ENCODE peak calls at places on chromosomes 12 and 14, in four cellular contexts. N is K562, M is HepG2, J is WTC11. D is an unnamed sample.

GRCh38 chr12:116864371-116865160 is 16.7 kb downstream of the HRK start:
- DNase-seq in J (no peak), N (no peak), M (peak), D (no peak)

GRCh38 chr12:89873745-89874144 is 165.1 kb upstream of the ATP2B1 start:
- DNase-seq in N (no peak), J (no peak), M (no peak), D (no peak)

GRCh38 chr12:25327321-25327720 is 76.6 kb upstream of the KRAS start:
- DNase-seq in M (no peak), J (no peak), N (no peak), D (no peak)

GRCh38 chr12:19220205-19220604 is 90.7 kb downstream of the PLEKHA5 start:
- DNase-seq in M (no peak), J (no peak), N (peak), D (no peak)

GRCh38 chr14:30045720-30046119 is 118.1 kb upstream of the PRKD1 start:
- DNase-seq in J (no peak), N (no peak), M (no peak), D (no peak)

GRCh38 chr12:19311165-19311564 is 128.1 kb upstream of the AEBP2 start:
- DNase-seq in N (no peak), M (no peak), J (no peak), D (no peak)

GRCh38 chr12:12992418-12993175 is 7.5 kb downstream of the HEBP1 start:
- DNase-seq in N (peak), J (no peak), M (peak), D (no peak)

GRCh38 chr14:99575043-99576023 is 28.7 kb downstream of the CCDC85C start:
- DNase-seq in J (no peak), M (peak), N (peak), D (peak)

GRCh38 chr12:58463050-58463449 is 457.3 kb downstream of the LRIG3 start:
- DNase-seq in J (no peak), M (no peak), N (no peak), D (no peak)

GRCh38 chr14:100901391-100902183 is 1.9 kb downstream of the RTL1 start:
- DNase-seq in J (peak), M (no peak), N (no peak), D (no peak)

GRCh38 chr14:24630872-24631477 is 3.0 kb downstream of the GZMB start:
- DNase-seq in N (no peak), J (no peak), M (peak), D (no peak)

GRCh38 chr14:96095581-96096476 is 56.7 kb downstream of the C14orf132 start:
- DNase-seq in N (no peak), M (peak), J (no peak), D (no peak)

GRCh38 chr12:85445060-85445938 is 165.3 kb downstream of the ALX1 start:
- DNase-seq in J (no peak), N (no peak), M (no peak), D (no peak)

GRCh38 chr12:47894652-47895051 is 10.1 kb downstream of the VDR start:
- DNase-seq in M (no peak), N (no peak), J (no peak), D (no peak)

GRCh38 chr12:5506821-5507231 is 74.9 kb downstream of the NTF3 start:
- DNase-seq in N (no peak), M (no peak), J (no peak), D (no peak)

GRCh38 chr14:39841088-39841487 is 408.9 kb upstream of the FBXO33 start:
- DNase-seq in M (no peak), N (no peak), J (no peak), D (no peak)

GRCh38 chr12:92065018-92065499 is 80.6 kb downstream of the BTG1 start:
- DNase-seq in N (no peak), M (peak), J (no peak), D (no peak)

GRCh38 chr14:102817942-102818940 is 41.0 kb downstream of the TRAF3 start:
- DNase-seq in M (no peak), J (no peak), N (no peak), D (no peak)

GRCh38 chr12:62724947-62725447 is 210.0 kb downstream of the PPM1H start:
- DNase-seq in J (peak), N (peak), M (peak), D (peak)
- TF ChIP-seq SP1 in J (no peak), N (no peak), M (no peak), D (no peak)

DNA sequence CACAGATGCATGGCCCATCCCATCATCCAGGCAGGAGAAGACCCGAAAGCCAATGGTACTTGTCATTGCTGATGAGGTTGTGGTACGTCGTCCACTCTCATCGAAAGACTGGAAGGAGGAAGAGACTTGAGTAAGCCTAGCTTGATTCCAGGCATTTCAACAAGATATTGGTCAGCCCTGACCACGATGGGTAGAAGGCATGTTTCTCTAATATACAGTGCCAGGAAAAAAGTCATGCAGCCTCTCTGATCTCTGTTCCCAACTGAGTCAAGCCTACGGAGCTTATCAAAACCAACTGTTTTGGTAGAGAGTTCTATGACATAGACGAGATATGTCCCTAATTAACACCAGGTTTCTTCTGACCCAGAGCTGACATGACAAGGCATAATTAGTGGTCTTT is 58.6 kb downstream of the NIN start:
- DNase-seq in J (no peak), N (no peak), M (no peak), D (no peak)
- TF ChIP-seq ELF4 in J (no peak), N (no peak), M (no peak), D (no peak)

DNA sequence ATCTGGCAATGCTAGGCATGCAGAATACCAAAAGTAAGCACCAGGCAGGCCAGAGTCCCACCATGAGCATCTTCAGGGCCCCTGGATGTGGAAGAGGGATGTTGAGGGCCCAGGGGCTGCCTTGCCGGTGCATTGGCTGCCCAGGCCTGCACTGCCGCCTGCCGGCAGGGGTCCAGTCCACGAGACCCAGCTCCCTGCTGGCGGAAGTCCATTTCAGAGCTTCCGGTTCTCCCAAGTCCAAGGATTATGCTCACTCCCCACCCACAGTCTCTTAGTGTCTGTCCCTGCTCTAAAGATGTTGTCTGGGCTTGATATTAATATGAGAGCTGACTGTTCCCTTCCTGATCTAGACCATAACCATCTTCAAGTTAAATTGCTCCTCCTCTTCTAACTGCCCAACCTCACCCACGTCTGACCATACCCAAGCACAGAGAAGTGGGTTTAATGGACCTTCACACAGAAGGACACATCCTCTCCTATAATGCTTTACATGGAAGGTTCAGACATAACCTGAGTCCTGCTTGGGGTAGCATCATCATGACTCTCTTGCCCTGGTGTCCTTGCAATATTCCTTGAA is 117.4 kb downstream of the DAD1 start:
- DNase-seq in N (peak), M (peak), J (peak), D (peak)
- TF ChIP-seq SP1 in N (no peak), M (no peak), J (peak), D (no peak)

GRCh38 chr14:70002589-70003240 is 123.5 kb downstream of the SMOC1 start:
- DNase-seq in N (no peak), J (no peak), M (peak), D (no peak)

GRCh38 chr14:69996197-69996596 is 117.0 kb downstream of the SMOC1 start:
- DNase-seq in N (no peak), M (no peak), J (no peak), D (no peak)

GRCh38 chr14:69997849-69998248 is 118.6 kb downstream of the SMOC1 start:
- DNase-seq in N (no peak), J (no peak), M (peak), D (peak)

GRCh38 chr14:70000601-70001000 is 121.4 kb downstream of the SMOC1 start:
- DNase-seq in J (no peak), N (no peak), M (no peak), D (no peak)

DNA sequence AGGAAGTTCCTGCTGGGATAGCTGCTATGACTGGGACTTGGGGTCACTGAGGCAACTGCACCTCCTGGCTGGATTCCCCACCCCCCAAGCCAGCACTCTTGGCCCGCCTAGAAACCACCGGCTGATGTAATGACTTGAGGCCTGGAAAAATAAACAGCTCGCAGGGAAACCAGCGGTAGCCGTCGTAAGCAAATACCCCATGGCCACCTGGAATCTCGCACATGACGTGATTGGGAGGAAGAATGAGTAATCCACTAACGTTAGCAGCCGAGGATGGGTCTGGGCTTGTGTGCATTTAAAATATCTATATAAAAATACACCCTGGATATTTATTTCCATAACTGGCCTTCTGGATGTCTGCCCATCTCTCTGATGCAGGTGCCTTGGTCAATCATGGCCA is 120.0 kb downstream of the SMOC1 start:
- DNase-seq in M (no peak), J (no peak), N (no peak), D (peak)
- TF ChIP-seq ELF4 in M (no peak), J (no peak), N (no peak), D (no peak)

GRCh38 chr12:65826513-65827171 is 2.4 kb downstream of the HMGA2 start:
- DNase-seq in M (no peak), J (no peak), N (no peak), D (no peak)

GRCh38 chr12:65829716-65830115 is 5.4 kb downstream of the HMGA2 start:
- DNase-seq in M (no peak), N (no peak), J (no peak), D (no peak)

GRCh38 chr12:65830305-65830704 is 6.0 kb downstream of the HMGA2 start:
- DNase-seq in M (no peak), J (no peak), N (no peak), D (no peak)

GRCh38 chr12:65827827-65828231 is 3.5 kb downstream of the HMGA2 start:
- DNase-seq in M (peak), J (no peak), N (no peak), D (no peak)

DNA sequence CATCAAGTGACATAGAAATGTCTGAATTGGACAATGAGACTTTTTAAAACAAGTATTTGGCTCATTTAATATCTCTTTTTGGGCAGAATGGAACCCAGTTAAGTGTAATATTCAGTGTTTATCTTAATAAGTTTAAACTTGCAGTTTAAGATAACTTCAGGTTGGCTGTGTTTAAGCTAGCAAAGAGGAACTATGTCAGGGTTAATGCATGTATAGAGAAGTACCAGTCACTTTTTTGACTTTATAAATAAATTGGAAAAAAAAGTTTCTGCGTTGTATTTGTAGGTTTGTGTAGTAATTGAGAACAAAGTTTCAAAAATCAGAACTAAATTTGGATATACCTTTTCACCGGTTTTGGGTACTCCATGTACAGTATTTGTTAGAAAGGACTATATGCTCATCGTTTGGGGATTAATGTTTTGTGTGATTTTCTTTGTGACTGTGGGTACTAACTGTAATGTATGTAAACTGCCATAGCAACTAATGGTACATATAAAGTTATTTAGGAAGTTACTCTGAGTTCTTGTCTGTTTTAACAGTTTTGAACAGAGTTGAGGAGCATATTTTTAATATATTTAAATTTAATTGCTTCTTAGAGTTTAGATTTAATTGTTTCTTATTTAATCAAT is 4.5 kb downstream of the HMGA2 start:
- DNase-seq in M (no peak), N (no peak), J (no peak), D (no peak)
- TF ChIP-seq SP1 in M (no peak), N (no peak), J (no peak), D (no peak)

GRCh38 chr14:26870722-26871121 is 272.9 kb upstream of the NOVA1 start:
- DNase-seq in J (no peak), M (no peak), N (no peak), D (no peak)

GRCh38 chr14:26873556-26873955 is 275.7 kb upstream of the NOVA1 start:
- DNase-seq in M (no peak), J (no peak), N (no peak), D (no peak)

GRCh38 chr14:26870096-26870495 is 272.3 kb upstream of the NOVA1 start:
- DNase-seq in M (no peak), J (no peak), N (no peak), D (no peak)

GRCh38 chr14:26872930-26873470 is 275.2 kb upstream of the NOVA1 start:
- DNase-seq in J (no peak), N (peak), M (no peak), D (no peak)

DNA sequence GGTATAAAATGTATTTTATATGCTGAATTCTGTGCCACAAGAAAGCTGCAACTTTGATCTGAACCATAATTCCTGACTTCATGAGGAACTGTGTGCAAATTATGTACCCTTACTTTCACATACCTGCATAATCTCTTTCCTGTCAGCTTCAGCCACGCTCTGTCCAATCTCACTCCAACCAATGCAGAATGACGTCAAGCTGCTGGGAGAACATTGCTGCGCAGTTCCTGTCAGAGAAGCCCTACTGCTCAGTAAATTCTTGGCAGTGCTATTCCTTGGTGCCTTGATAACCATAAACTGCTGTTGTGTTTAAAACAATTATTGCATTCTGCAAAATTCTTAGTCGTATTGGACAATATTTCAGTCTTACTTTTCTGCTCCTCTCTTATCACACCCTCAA is 274.7 kb upstream of the NOVA1 start:
- DNase-seq in J (no peak), M (no peak), N (peak), D (no peak)
- TF ChIP-seq ELF4 in J (no peak), M (no peak), N (no peak), D (no peak)

GRCh38 chr12:99029502-99030271 is 384.6 kb downstream of the APAF1 start:
- DNase-seq in M (no peak), J (no peak), N (no peak), D (no peak)
- TF ChIP-seq SP1 in M (no peak), J (no peak), N (no peak), D (no peak)

DNA sequence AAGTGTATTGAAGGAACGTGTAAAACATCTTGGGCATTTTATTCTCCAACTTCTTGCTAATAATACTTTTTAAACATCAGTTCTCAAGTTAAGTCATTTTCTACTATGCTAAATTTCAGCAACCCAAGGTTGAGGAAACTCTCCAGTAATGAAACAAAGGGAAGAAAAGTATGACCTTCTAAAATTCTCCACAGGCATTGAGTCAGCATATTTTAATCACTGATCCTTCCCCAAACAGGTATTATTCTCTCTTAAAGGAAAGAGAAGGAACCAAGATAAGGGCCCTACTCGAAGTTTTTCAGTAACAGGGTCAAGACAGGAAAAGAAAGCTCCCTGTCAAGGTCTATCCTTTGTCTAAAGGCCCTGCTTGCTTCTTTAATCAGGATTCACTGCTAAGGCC is 3.0 kb downstream of the KICS2 start:
- DNase-seq in N (peak), J (no peak), M (no peak), D (no peak)
- TF ChIP-seq ELF4 in N (no peak), J (no peak), M (no peak), D (no peak)

D was measured in HEK293T.